ENCODE peak calls at places on chromosomes 13 and 19, in ten cellular contexts. X is body of pancreas; G is heart right ventricle; I is mesenchymal stem cell; L is mammary epithelial cell; Y is fibroblast of lung; B is tibial nerve; K is suprapubic skin; O is GM23248; Q is naive thymus-derived CD4-positive, alpha-beta T cell. M is an unnamed sample.

GRCh38 chr19:18648971-18649310 is 12.1 kb downstream of the KLHL26 start:
- DNase-seq in X (no peak), G (no peak), I (peak; percentile 74), L (no peak), Y (no peak), B (no peak), K (no peak), O (no peak), Q (no peak), M (no peak)

GRCh38 chr13:77391475-77391874 is 64.6 kb upstream of the MYCBP2 start:
- DNase-seq in X (no peak), G (no peak), I (no peak), L (no peak), Y (no peak), B (no peak), K (no peak), O (no peak), Q (no peak), M (no peak)

GRCh38 chr19:871446-872265 is 12.2 kb downstream of the CFD start:
- DNase-seq in X (no peak), G (no peak), I (peak; percentile 37), L (no peak), Y (peak; percentile 55), B (no peak), K (no peak), O (no peak), Q (no peak), M (no peak)

GRCh38 chr13:112007191-112007590 is 59.8 kb upstream of the SOX1 start:
- DNase-seq in X (no peak), G (no peak), I (no peak), L (no peak), Y (no peak), B (no peak), K (no peak), O (no peak), Q (no peak), M (no peak)

GRCh38 chr19:1851581-1852293 is 3.5 kb upstream of the REXO1 start:
- DNase-seq in X (no peak), G (no peak), I (no peak), L (no peak), Y (no peak), B (no peak), K (no peak), O (no peak), Q (peak; percentile 59), M (no peak)

GRCh38 chr13:81078048-81078447 is 737.1 kb upstream of the SPRY2 start:
- DNase-seq in X (no peak), G (no peak), I (no peak), L (peak; percentile 14), Y (no peak), B (no peak), K (no peak), O (no peak), Q (no peak), M (no peak)

GRCh38 chr13:110520431-110521295 is 40.9 kb downstream of the RAB20 start:
- DNase-seq in X (peak; percentile 72), G (peak; percentile 75), I (peak; percentile 45), L (no peak), Y (peak; percentile 94), B (peak; percentile 85), K (peak; percentile 91), O (peak; percentile 85), Q (no peak), M (no peak)

GRCh38 chr19:49874503-49875157 is 2.5 kb downstream of the AKT1S1 start:
- DNase-seq in X (no peak), G (no peak), I (no peak), L (peak; percentile 62), Y (no peak), B (no peak), K (no peak), O (no peak), Q (no peak), M (no peak)

GRCh38 chr19:29774126-29774525 is 37.7 kb upstream of the CCNE1 start:
- DNase-seq in X (no peak), G (no peak), I (no peak), L (no peak), Y (no peak), B (no peak), K (no peak), O (no peak), Q (no peak), M (no peak)

GRCh38 chr19:55305491-55305890 is 19.6 kb downstream of the TMEM150B start:
- DNase-seq in X (peak; percentile 44), G (peak; percentile 40), I (peak; percentile 30), L (peak; percentile 18), Y (peak; percentile 26), B (no peak), K (no peak), O (peak; percentile 50), Q (peak; percentile 31), M (no peak)

GRCh38 chr13:35500071-35500595 is 23.6 kb upstream of the MAB21L1 start:
- DNase-seq in X (no peak), G (no peak), I (no peak), L (no peak), Y (no peak), B (no peak), K (no peak), O (no peak), Q (no peak), M (no peak)

GRCh38 chr13:51818771-51819511 is 15.0 kb upstream of the DHRS12 start:
- DNase-seq in X (no peak), G (no peak), I (peak; percentile 12), L (peak; percentile 55), Y (peak; percentile 49), B (no peak), K (no peak), O (peak; percentile 62), Q (no peak), M (peak; percentile 28)

GRCh38 chr13:73428137-73428536 is 369.3 kb downstream of the KLF5 start:
- DNase-seq in X (no peak), G (no peak), I (peak; percentile 71), L (peak; percentile 96), Y (peak; percentile 53), B (no peak), K (no peak), O (peak; percentile 52), Q (no peak), M (no peak)

GRCh38 chr19:42410371-42410770 is 16.8 kb downstream of the LIPE start:
- DNase-seq in X (no peak), G (no peak), I (no peak), L (no peak), Y (no peak), B (no peak), K (no peak), O (no peak), Q (no peak), M (no peak)

GRCh38 chr13:103803349-103803748 is 737.1 kb upstream of the SLC10A2 start:
- DNase-seq in X (no peak), G (no peak), I (no peak), L (no peak), Y (no peak), B (no peak), K (no peak), O (no peak), Q (no peak), M (no peak)

DNA sequence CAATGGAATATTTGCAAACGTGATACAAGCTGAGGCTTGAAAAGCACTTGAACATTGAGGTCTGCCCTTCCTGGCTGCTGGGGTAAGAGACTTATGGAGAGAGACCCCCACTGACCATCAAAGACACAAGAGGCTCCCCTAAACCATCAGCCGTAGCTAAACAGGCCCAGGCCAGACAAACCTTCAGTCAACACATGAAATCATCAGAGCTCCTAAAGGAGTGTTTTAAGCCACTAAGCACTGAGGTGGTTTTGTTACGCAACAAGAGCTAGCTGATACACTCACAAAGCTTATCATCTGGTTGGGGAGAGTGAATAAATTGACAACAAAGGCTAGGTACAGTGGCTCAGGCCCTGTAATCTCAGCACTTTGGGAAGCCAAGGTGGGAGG is 110.4 kb downstream of the ZNF557 start:
- DNase-seq in X (no peak), G (no peak), I (no peak), L (no peak), Y (no peak), B (no peak), K (no peak), O (no peak), Q (no peak), M (no peak)
- H3K9me3 ChIP-seq in X (no peaks in the 10 kb centered on the region), G (no peaks in the 10 kb centered on the region), I (no peaks in the 10 kb centered on the region), L (peaks cover 8% of the 10 kb centered on the region), Y (no peaks in the 10 kb centered on the region), B (no peaks in the 10 kb centered on the region), K (no peaks in the 10 kb centered on the region), O (no peaks in the 10 kb centered on the region), Q (no peaks in the 10 kb centered on the region), M (no peaks in the 10 kb centered on the region)

DNA sequence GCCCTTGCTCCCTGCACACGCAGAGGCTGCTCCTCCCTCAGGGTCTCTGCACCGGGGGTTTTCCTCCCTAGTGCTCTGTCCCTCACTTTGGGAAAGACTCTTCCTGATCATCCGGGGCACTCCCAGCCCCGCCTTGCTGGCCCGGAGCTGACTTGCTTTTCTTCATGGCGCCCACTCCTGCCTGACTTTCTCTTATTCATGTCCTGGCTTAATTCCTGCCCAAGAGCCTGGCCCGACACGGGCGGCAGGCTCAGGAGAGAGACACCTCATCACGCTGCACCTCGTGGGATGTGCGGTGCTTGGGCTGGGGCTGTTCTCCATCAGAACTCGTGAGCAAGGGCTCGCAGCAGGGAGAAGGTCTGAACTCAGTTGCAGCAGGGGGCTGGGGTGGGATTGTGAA is 11.8 kb upstream of the PLA2G4C start:
- DNase-seq in X (no peak), G (no peak), I (no peak), L (peak; percentile 40), Y (no peak), B (no peak), K (no peak), O (no peak), Q (no peak), M (no peak)
- H3K27ac ChIP-seq in X (no peak overlapping the region), G (no peak overlapping the region), I (no peak overlapping the region), L (no peak overlapping the region), Y (no peak overlapping the region), B (no peak overlapping the region), K (peak overlapping the region; percentile 66), O (no peak overlapping the region), Q (no peak overlapping the region), M (no peak overlapping the region)

DNA sequence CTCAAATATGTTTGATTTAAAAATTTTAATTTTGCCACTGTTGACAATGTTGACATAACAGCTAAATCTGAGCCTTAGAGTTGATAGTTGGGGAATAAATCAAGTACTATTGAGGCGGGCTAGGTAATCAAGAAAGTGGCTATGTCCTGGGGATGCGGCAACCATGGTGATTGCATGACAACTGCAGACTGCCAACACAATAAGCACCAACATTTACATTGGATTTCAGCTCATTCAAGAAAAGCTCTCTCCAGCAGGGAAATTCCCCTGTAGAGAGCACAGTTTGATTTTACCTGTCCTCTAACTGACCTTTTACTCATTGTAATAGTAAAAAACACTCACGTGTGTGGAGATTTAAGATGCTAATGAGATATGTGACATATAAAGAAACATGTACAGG is 63.1 kb downstream of the ZNF100 start:
- DNase-seq in X (no peak), G (no peak), I (no peak), L (no peak), Y (no peak), B (no peak), K (no peak), O (no peak), Q (no peak), M (no peak)
- H3K9me3 ChIP-seq in X (no peaks in the 10 kb centered on the region), G (no peaks in the 10 kb centered on the region), I (peaks cover 23% of the 10 kb centered on the region), L (peaks cover 18% of the 10 kb centered on the region), Y (no peaks in the 10 kb centered on the region), B (no peaks in the 10 kb centered on the region), K (no peaks in the 10 kb centered on the region), O (no peaks in the 10 kb centered on the region), Q (no peaks in the 10 kb centered on the region), M (no peaks in the 10 kb centered on the region)

DNA sequence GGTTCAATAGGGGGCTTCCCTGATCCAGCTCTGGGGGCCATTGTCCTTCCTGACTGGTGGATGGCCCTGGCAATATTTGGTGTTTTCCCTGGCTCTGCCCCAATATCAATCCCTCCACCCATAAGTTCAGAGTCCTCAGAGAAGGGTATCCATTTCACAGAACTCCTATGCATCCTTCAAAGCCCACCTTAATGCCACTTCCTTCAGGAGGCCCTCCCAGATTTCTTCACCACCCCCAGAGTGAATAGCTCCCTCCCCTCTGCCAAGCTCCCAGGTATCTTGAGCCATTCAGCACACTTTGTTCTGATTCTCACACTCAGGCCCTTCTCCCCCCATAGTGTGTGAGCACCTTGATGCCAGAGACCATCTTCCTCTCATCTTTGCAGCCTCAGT is 5.8 kb downstream of the PPP1R14A start:
- DNase-seq in X (no peak), G (no peak), I (no peak), L (no peak), Y (no peak), B (no peak), K (no peak), O (no peak), Q (no peak), M (no peak)
- H3K27ac ChIP-seq in X (peak overlapping the region; percentile 62), G (peak overlapping the region; percentile 97), I (no peak overlapping the region), L (no peak overlapping the region), Y (peak overlapping the region; percentile 14), B (peak overlapping the region; percentile 75), K (peak overlapping the region; percentile 79), O (no peak overlapping the region), Q (no peak overlapping the region), M (no peak overlapping the region)

M was measured in effector memory CD4-positive, alpha-beta T cell.